ENCODE peak calls at places on chromosomes 2 and 18, in four cellular contexts. One of them, this sample, is unnamed.

GRCh38 chr2:176473177-176473576 is 203.9 kb downstream of the MTX2 start:
- DNase-seq in endothelial cell: no peak
- DNase-seq in prostate gland: peak
- DNase-seq in epithelial cell of esophagus: peak
- DNase-seq in this sample: no peak

GRCh38 chr18:69265661-69266060 is 135.0 kb upstream of the DOK6 start:
- DNase-seq in epithelial cell of esophagus: no peak
- DNase-seq in endothelial cell: no peak
- DNase-seq in prostate gland: no peak
- DNase-seq in this sample: no peak

GRCh38 chr2:224772494-224772893 is 56.3 kb upstream of the CCDC195 start:
- DNase-seq in epithelial cell of esophagus: no peak
- DNase-seq in endothelial cell: no peak
- DNase-seq in prostate gland: no peak
- DNase-seq in this sample: no peak

GRCh38 chr2:55961318-55961911 is 37.8 kb upstream of the EFEMP1 start:
- DNase-seq in epithelial cell of esophagus: peak
- DNase-seq in prostate gland: peak
- DNase-seq in endothelial cell: no peak
- DNase-seq in this sample: no peak

GRCh38 chr2:128324897-128325410 is 6.3 kb upstream of the HS6ST1 start:
- DNase-seq in prostate gland: no peak
- DNase-seq in endothelial cell: no peak
- DNase-seq in epithelial cell of esophagus: no peak
- DNase-seq in this sample: no peak

GRCh38 chr2:234098675-234099195 is 48.2 kb downstream of the SPP2 start:
- DNase-seq in prostate gland: no peak
- DNase-seq in endothelial cell: no peak
- DNase-seq in epithelial cell of esophagus: no peak
- DNase-seq in this sample: no peak

GRCh38 chr2:38601463-38602135 is 1.1 kb downstream of the HNRNPLL start:
- DNase-seq in endothelial cell: no peak
- DNase-seq in epithelial cell of esophagus: peak
- DNase-seq in prostate gland: no peak
- DNase-seq in this sample: no peak

GRCh38 chr2:191635333-191636234 is 42.4 kb upstream of the NABP1 start:
- DNase-seq in prostate gland: no peak
- DNase-seq in epithelial cell of esophagus: peak
- DNase-seq in endothelial cell: no peak
- DNase-seq in this sample: no peak

GRCh38 chr2:216370961-216371633 is 1.2 kb downstream of the MARCHF4 start:
- DNase-seq in endothelial cell: peak
- DNase-seq in prostate gland: no peak
- DNase-seq in epithelial cell of esophagus: no peak
- DNase-seq in this sample: peak

GRCh38 chr2:143513081-143513480 is 383.9 kb downstream of the ARHGAP15 start:
- DNase-seq in endothelial cell: peak
- DNase-seq in epithelial cell of esophagus: peak
- DNase-seq in prostate gland: no peak
- DNase-seq in this sample: peak

GRCh38 chr18:37539236-37539635 is 26.4 kb downstream of the CELF4 start:
- DNase-seq in prostate gland: no peak
- DNase-seq in endothelial cell: no peak
- DNase-seq in epithelial cell of esophagus: no peak
- DNase-seq in this sample: no peak

GRCh38 chr18:37393945-37394609 is 171.5 kb downstream of the CELF4 start:
- DNase-seq in endothelial cell: peak
- DNase-seq in prostate gland: no peak
- DNase-seq in epithelial cell of esophagus: no peak
- DNase-seq in this sample: peak

GRCh38 chr2:124804014-124804940 is 779.2 kb downstream of the CNTNAP5 start:
- DNase-seq in endothelial cell: peak
- DNase-seq in prostate gland: no peak
- DNase-seq in epithelial cell of esophagus: peak
- DNase-seq in this sample: no peak